ENCODE peak calls at places on chromosomes 2 and 18, in six cellular contexts. L, D, F, R, P and S are unnamed samples.

GRCh38 chr2:234588054-234588430 is 91.2 kb upstream of the ARL4C start:
- DNase-seq in L (no peak), D (no peak), F (no peak), R (no peak), P (no peak), S (no peak)

GRCh38 chr2:31318360-31319336 is 84.7 kb downstream of the EHD3 start:
- DNase-seq in L (no peak), D (no peak), F (peak; percentile 70), R (peak; percentile 97), P (no peak), S (peak; percentile 91)

GRCh38 chr2:136448435-136448834 is 316.9 kb upstream of the THSD7B start:
- DNase-seq in L (no peak), D (no peak), F (no peak), R (no peak), P (no peak), S (no peak)

GRCh38 chr18:39772155-39772919 is 2182.7 kb upstream of the PIK3C3 start:
- DNase-seq in L (no peak), D (no peak), F (no peak), R (peak; percentile 51), P (no peak), S (no peak)

GRCh38 chr2:170891893-170892292 is 37.2 kb upstream of the GORASP2 start:
- DNase-seq in L (no peak), D (no peak), F (no peak), R (no peak), P (no peak), S (no peak)

GRCh38 chr18:60017371-60017770 is 117.6 kb downstream of the PMAIP1 start:
- DNase-seq in L (no peak), D (no peak), F (no peak), R (no peak), P (no peak), S (no peak)

GRCh38 chr2:159557437-159558034 is 58.8 kb downstream of the BAZ2B start:
- DNase-seq in L (no peak), D (no peak), F (no peak), R (peak; percentile 61), P (no peak), S (peak; percentile 40)

GRCh38 chr2:156434461-156435291 is 1.5 kb upstream of the GPD2 start:
- DNase-seq in L (no peak), D (no peak), F (no peak), R (peak; percentile 71), P (no peak), S (peak; percentile 41)

GRCh38 chr2:220935789-220936321 is 636.2 kb downstream of the EPHA4 start:
- DNase-seq in L (no peak), D (no peak), F (no peak), R (no peak), P (no peak), S (no peak)

GRCh38 chr2:238286551-238286950 is 1.9 kb downstream of the PER2 start:
- DNase-seq in L (no peak), D (no peak), F (peak; percentile 93), R (peak; percentile 91), P (no peak), S (peak; percentile 61)

GRCh38 chr18:9137168-9138066 is 836 bp downstream of the ANKRD12 start:
- DNase-seq in L (peak; percentile 14), D (peak; percentile 52), F (peak; percentile 81), R (peak; percentile 78), P (peak; percentile 50), S (peak; percentile 84)

GRCh38 chr2:180676520-180676919 is 303.9 kb upstream of the UBE2E3 start:
- DNase-seq in L (no peak), D (no peak), F (no peak), R (no peak), P (no peak), S (no peak)

GRCh38 chr2:72214429-72215143 is 66.9 kb upstream of the CYP26B1 start:
- DNase-seq in L (no peak), D (no peak), F (no peak), R (peak; percentile 89), P (no peak), S (peak; percentile 81)

GRCh38 chr2:72289283-72289682 is 141.6 kb upstream of the CYP26B1 start:
- DNase-seq in L (no peak), D (no peak), F (no peak), R (peak; percentile 86), P (no peak), S (peak; percentile 74)